ENCODE peak calls at places on chromosomes 3 and 15, in four cellular contexts. Z is fibroblast of villous mesenchyme, C is BE2C, J is dorsolateral prefrontal cortex. L is an unnamed sample.
A peak's percentile ranks its signal among the peaks of the same experiment; 100 is the strongest.

GRCh38 chr3:194485876-194486539 is 794 bp downstream of the ATP13A3 start:
- DNase-seq in Z (peak; percentile 55), C (peak; percentile 44), J (no peak), L (peak; percentile 19)

GRCh38 chr15:87981969-87982368 is 274.6 kb downstream of the NTRK3 start:
- DNase-seq in J (no peak), Z (no peak), C (no peak), L (no peak)

GRCh38 chr15:69236505-69236904 is 62.2 kb upstream of the PAQR5 start:
- DNase-seq in Z (no peak), C (no peak), J (no peak), L (no peak)

GRCh38 chr3:189001559-189001958 is 170.2 kb upstream of the TPRG1 start:
- DNase-seq in J (no peak), Z (peak; percentile 40), C (no peak), L (no peak)

GRCh38 chr15:65033659-65034269 is 4.3 kb upstream of the MTFMT start:
- DNase-seq in Z (peak; percentile 65), J (no peak), C (peak; percentile 55), L (no peak)

GRCh38 chr15:72503147-72503546 is 29.0 kb downstream of the ARIH1 start:
- DNase-seq in Z (peak; percentile 9), J (no peak), C (no peak), L (no peak)

GRCh38 chr3:106457278-106458210 is 588.7 kb upstream of the CBLB start:
- DNase-seq in J (peak; percentile 45), C (no peak), Z (peak; percentile 65), L (no peak)

GRCh38 chr3:111801697-111802655 is 57.1 kb upstream of the PHLDB2 start:
- DNase-seq in J (no peak), C (no peak), Z (peak; percentile 96), L (no peak)

GRCh38 chr3:31132132-31132769 is 237.8 kb upstream of the GADL1 start:
- DNase-seq in Z (peak; percentile 52), C (no peak), J (no peak), L (no peak)

GRCh38 chr15:63600001-63600645 is 2.9 kb downstream of the FBXL22 start:
- DNase-seq in J (no peak), C (no peak), Z (peak; percentile 16), L (no peak)

GRCh38 chr15:67372563-67372962 is 118.0 kb downstream of the IQCH start:
- DNase-seq in C (no peak), J (no peak), Z (peak; percentile 10), L (no peak)

GRCh38 chr15:57947781-57948180 is 117.7 kb downstream of the ALDH1A2 start:
- DNase-seq in Z (peak; percentile 3), C (peak; percentile 24), J (no peak), L (no peak)

DNA sequence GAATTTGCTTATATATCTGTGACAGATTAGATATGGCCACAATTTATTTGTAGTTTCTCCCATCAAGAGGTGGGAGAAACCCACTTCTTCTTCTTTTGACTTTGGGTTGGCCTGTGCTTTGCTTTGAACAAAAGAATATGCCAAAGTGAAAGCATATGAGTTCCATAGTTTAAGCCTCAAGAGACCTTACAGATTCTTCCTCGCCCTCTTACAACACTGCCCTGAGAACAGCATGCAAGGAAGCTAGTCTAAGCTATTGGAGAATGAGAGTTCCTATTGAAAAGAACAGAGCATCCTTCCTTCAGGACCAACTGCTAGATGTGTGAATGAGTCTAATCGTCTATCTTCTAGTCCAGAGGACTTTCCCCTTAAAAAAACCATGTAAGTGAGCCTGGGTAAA is 394.8 kb downstream of the TUSC7 start:
- DNase-seq in J (no peak), C (no peak), Z (no peak), L (no peak)
- TF ChIP-seq CTCF in J (no peak), C (no peak), Z (no peak), L (no peak)

GRCh38 chr3:45311327-45311726 is 77.0 kb upstream of the LARS2 start:
- DNase-seq in C (no peak), J (no peak), Z (no peak), L (no peak)
- TF ChIP-seq CTCF in C (no peak), J (no peak), Z (no peak), L (no peak)

GRCh38 chr15:79296583-79296982 is 14.1 kb downstream of the ANKRD34C start:
- DNase-seq in Z (no peak), C (peak; percentile 43), J (no peak), L (no peak)
- TF ChIP-seq CTCF in Z (no peak), C (peak; percentile 77), J (no peak), L (peak; percentile 21)

GRCh38 chr3:114584734-114585371 is 291.0 kb downstream of the TIGIT start:
- DNase-seq in Z (no peak), J (no peak), C (no peak), L (no peak)
- TF ChIP-seq CTCF in Z (no peak), J (no peak), C (no peak), L (no peak)

DNA sequence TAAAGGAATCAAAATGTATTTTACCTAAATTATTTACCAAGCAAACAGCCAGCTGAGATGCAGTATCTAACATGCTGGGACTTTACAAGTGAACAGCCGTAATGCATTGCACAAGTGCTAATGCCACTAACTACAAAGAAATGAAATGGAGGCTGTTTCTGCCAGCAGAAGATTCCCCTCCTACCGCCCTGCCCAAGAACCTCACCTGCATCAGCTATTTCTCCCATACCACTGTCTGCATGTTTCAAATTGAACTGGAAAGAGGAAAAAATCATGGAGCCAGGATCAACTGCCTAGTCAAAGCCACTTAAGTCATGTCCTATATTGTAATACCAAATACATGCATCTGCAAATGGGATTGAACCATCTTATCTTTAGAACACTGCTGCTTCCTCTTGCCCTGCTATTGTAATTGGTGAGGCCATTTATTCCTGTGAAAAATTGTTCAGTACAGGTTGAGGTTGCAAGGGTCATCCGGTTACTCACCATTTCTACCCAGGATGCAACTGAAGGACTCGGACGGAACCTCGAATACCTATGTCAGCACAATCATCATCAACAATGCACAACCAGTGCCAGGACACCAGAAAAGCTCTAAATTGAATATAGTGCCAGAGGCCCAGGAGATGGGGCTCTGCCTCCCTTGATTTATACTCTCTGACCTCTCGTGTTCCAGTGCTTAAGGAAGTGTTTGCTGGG is 27.5 kb downstream of the ANXA2 start:
- DNase-seq in C (no peak), J (no peak), Z (no peak), L (no peak)
- TF ChIP-seq CTCF in C (no peak), J (no peak), Z (no peak), L (no peak)

GRCh38 chr3:53226142-53226840 is 29.5 kb downstream of the TKT start:
- DNase-seq in Z (no peak), J (no peak), C (no peak), L (no peak)
- TF ChIP-seq CTCF in Z (no peak), J (no peak), C (no peak), L (no peak)

DNA sequence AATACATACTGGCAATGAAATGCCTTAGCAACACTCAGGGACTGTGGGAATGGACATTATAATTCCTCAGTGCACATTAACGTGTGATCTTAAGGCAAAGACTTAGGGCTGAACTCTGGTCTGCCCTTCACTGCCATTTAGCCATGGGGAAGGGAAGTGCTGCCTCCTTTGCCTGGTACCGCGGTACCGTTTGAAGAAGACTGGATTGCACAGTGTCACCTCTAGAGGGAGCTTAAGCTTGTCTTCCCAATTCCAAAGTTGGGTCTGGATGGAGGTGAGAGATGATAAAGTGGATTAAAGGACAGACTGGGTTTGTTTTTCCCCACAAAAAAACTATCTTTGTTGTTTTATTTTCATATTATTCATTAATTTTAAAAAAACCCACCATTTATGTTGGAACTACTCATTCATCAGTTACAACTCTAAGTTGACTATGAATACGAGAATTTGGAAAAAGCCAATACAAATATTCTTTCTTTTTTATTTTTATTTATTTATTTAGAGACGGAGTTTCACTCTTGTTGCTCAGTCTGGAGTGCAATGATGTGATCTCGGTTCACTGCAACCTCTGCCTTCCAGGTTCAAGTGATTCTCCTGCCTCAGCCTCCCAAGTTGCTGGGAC is 60.0 kb upstream of the SYN2 start:
- DNase-seq in C (peak; percentile 39), J (no peak), Z (peak; percentile 19), L (no peak)
- TF ChIP-seq CTCF in C (peak; percentile 81), J (peak; percentile 69), Z (peak; percentile 67), L (peak; percentile 70)

GRCh38 chr3:168095611-168096209 is at the start of gene GOLIM4:
- DNase-seq in J (peak; percentile 95), Z (peak; percentile 97), C (peak; percentile 98), L (peak; percentile 91)
- TF ChIP-seq CTCF in J (peak; percentile 36), Z (no peak), C (no peak), L (no peak)